ENCODE peak calls at places on chromosome 13, in eight cellular contexts. M is lung; K is Right ventricle myocardium superior; R is activated naive CD8-positive, alpha-beta T cell treated with anti-CD3 and anti-CD28 coated beads, Interleukin-2, amount 50 U/mL, for 16 hours; Z is activated B cell treated with CpG ODN at 0.5 μM for 24 hours; L is GM13976; E is B cell; U is upper lobe of left lung. C is an unnamed sample.

GRCh38 chr13:80086304-80086721 is 254.6 kb downstream of the SPRY2 start:
- DNase-seq in M (no peak), K (no peak), R (no peak), Z (no peak), L (no peak), E (no peak), U (no peak), C (no peak)

GRCh38 chr13:33153421-33154381 is 131.9 kb downstream of the STARD13 start:
- DNase-seq in M (no peak), K (peak; percentile 61), R (no peak), Z (no peak), L (no peak), E (no peak), U (no peak), C (no peak)

GRCh38 chr13:60328073-60328472 is 68.9 kb upstream of the TDRD3 start:
- DNase-seq in M (no peak), K (no peak), R (no peak), Z (no peak), L (peak; percentile 26), E (no peak), U (no peak), C (no peak)

GRCh38 chr13:87887459-87888123 is 216.4 kb downstream of the SLITRK5 start:
- DNase-seq in M (no peak), K (no peak), R (no peak), Z (no peak), L (no peak), E (no peak), U (no peak), C (no peak)

GRCh38 chr13:29849071-29849541 is 1.3 kb downstream of the UBL3 start:
- DNase-seq in M (peak; percentile 46), K (peak; percentile 42), R (no peak), Z (no peak), L (peak; percentile 21), E (peak; percentile 50), U (no peak), C (no peak)

GRCh38 chr13:57673197-57673596 is 41.7 kb downstream of the PCDH17 start:
- DNase-seq in M (peak; percentile 35), K (no peak), R (no peak), Z (no peak), L (no peak), E (no peak), U (peak; percentile 27), C (no peak)

GRCh38 chr13:70253834-70254233 is 145.6 kb upstream of the KLHL1 start:
- DNase-seq in M (no peak), K (no peak), R (no peak), Z (no peak), L (no peak), E (no peak), U (no peak), C (no peak)

GRCh38 chr13:46866150-46866549 is 30.7 kb downstream of the HTR2A start:
- DNase-seq in M (peak; percentile 85), K (peak; percentile 47), R (no peak), Z (no peak), L (no peak), E (no peak), U (peak; percentile 90), C (no peak)

GRCh38 chr13:109720758-109721184 is 65.6 kb downstream of the IRS2 start:
- DNase-seq in M (no peak), K (no peak), R (no peak), Z (no peak), L (no peak), E (no peak), U (no peak), C (no peak)

GRCh38 chr13:78409172-78409571 is 194.2 kb downstream of the POU4F1 start:
- DNase-seq in M (no peak), K (no peak), R (no peak), Z (no peak), L (no peak), E (no peak), U (no peak), C (no peak)

GRCh38 chr13:28579334-28579733 is 79.6 kb upstream of the POMP start:
- DNase-seq in M (no peak), K (no peak), R (no peak), Z (no peak), L (no peak), E (no peak), U (no peak), C (no peak)

GRCh38 chr13:40102854-40103253 is 447.4 kb downstream of the COG6 start:
- DNase-seq in M (no peak), K (no peak), R (peak; percentile 67), Z (no peak), L (no peak), E (no peak), U (no peak), C (no peak)

GRCh38 chr13:68304287-68304893 is 1074.3 kb upstream of the PCDH9 start:
- DNase-seq in M (no peak), K (no peak), R (no peak), Z (no peak), L (peak; percentile 26), E (no peak), U (no peak), C (peak; percentile 1)

GRCh38 chr13:60482012-60482411 is 85.0 kb downstream of the TDRD3 start:
- DNase-seq in M (no peak), K (no peak), R (no peak), Z (no peak), L (no peak), E (no peak), U (no peak), C (no peak)

GRCh38 chr13:31431722-31432137 is 232.0 kb downstream of the B3GLCT start:
- DNase-seq in M (no peak), K (peak; percentile 59), R (no peak), Z (no peak), L (peak; percentile 23), E (no peak), U (peak; percentile 33), C (no peak)

GRCh38 chr13:23794267-23795161 is 94.7 kb downstream of the MIPEP start:
- DNase-seq in M (no peak), K (no peak), R (no peak), Z (no peak), L (peak; percentile 39), E (no peak), U (no peak), C (peak; percentile 52)

GRCh38 chr13:41306271-41307150 is 4.6 kb upstream of the NAA16 start:
- DNase-seq in M (no peak), K (no peak), R (no peak), Z (no peak), L (no peak), E (no peak), U (no peak), C (no peak)

GRCh38 chr13:26946675-26947342 is 186.2 kb upstream of the GPR12 start:
- DNase-seq in M (no peak), K (no peak), R (no peak), Z (no peak), L (peak; percentile 63), E (no peak), U (peak; percentile 19), C (peak; percentile 31)

GRCh38 chr13:99941086-99941485 is 30.5 kb downstream of the ZIC5 start:
- DNase-seq in M (no peak), K (no peak), R (no peak), Z (no peak), L (no peak), E (no peak), U (no peak), C (peak; percentile 27)

GRCh38 chr13:77579971-77580370 is 44.5 kb downstream of the SCEL start:
- DNase-seq in M (no peak), K (no peak), R (no peak), Z (no peak), L (no peak), E (no peak), U (no peak), C (no peak)

GRCh38 chr13:48731957-48732569 is 78.3 kb downstream of the CYSLTR2 start:
- DNase-seq in M (no peak), K (peak; percentile 75), R (peak; percentile 21), Z (peak; percentile 25), L (peak; percentile 43), E (no peak), U (peak; percentile 43), C (no peak)

GRCh38 chr13:107211073-107211472 is 643.1 kb upstream of the ARGLU1 start:
- DNase-seq in M (peak; percentile 76), K (peak; percentile 75), R (no peak), Z (no peak), L (peak; percentile 46), E (no peak), U (peak; percentile 66), C (peak; percentile 45)

GRCh38 chr13:36028359-36028758 is 102.8 kb downstream of the DCLK1 start:
- DNase-seq in M (no peak), K (no peak), R (no peak), Z (no peak), L (no peak), E (no peak), U (no peak), C (no peak)

GRCh38 chr13:100650321-100650720 is 24.3 kb downstream of the TMTC4 start:
- DNase-seq in M (no peak), K (no peak), R (no peak), Z (no peak), L (no peak), E (no peak), U (no peak), C (no peak)

GRCh38 chr13:30924726-30925125 is 7.7 kb upstream of the TEX26 start:
- DNase-seq in M (no peak), K (no peak), R (no peak), Z (no peak), L (no peak), E (no peak), U (no peak), C (peak; percentile 4)

GRCh38 chr13:95375706-95376105 is 74.5 kb upstream of the ABCC4 start:
- DNase-seq in M (no peak), K (no peak), R (no peak), Z (no peak), L (no peak), E (no peak), U (no peak), C (no peak)

GRCh38 chr13:45361596-45362206 is 20.7 kb upstream of the TPT1 start:
- DNase-seq in M (no peak), K (no peak), R (no peak), Z (no peak), L (no peak), E (no peak), U (no peak), C (no peak)

GRCh38 chr13:63595811-63596210 is 2180.2 kb upstream of the PCDH20 start:
- DNase-seq in M (no peak), K (no peak), R (no peak), Z (no peak), L (no peak), E (no peak), U (no peak), C (no peak)

GRCh38 chr13:39210961-39211534 is 172.8 kb downstream of the NHLRC3 start:
- DNase-seq in M (no peak), K (no peak), R (no peak), Z (no peak), L (no peak), E (no peak), U (no peak), C (no peak)

GRCh38 chr13:36453518-36453917 is 21.2 kb downstream of the CCNA1 start:
- DNase-seq in M (no peak), K (no peak), R (no peak), Z (no peak), L (no peak), E (no peak), U (no peak), C (no peak)

GRCh38 chr13:50244355-50244912 is 229.2 kb downstream of the KCNRG start:
- DNase-seq in M (no peak), K (no peak), R (no peak), Z (no peak), L (no peak), E (no peak), U (no peak), C (no peak)

GRCh38 chr13:109881347-109881725 is 95.0 kb upstream of the IRS2 start:
- DNase-seq in M (no peak), K (no peak), R (no peak), Z (no peak), L (no peak), E (no peak), U (no peak), C (no peak)

GRCh38 chr13:50581586-50582196 is 261.8 kb downstream of the DLEU7 start:
- DNase-seq in M (no peak), K (no peak), R (no peak), Z (no peak), L (no peak), E (no peak), U (no peak), C (no peak)

GRCh38 chr13:30792257-30793000 is 57.1 kb downstream of the ALOX5AP start:
- DNase-seq in M (peak; percentile 55), K (peak; percentile 87), R (no peak), Z (no peak), L (no peak), E (no peak), U (peak; percentile 48), C (peak; percentile 34)

C was measured in LNCaP clone FGC.